ENCODE peak calls at places on chromosomes 16 and 17, in five cellular contexts. G is T-helper 2 cell; M is adrenal gland; O is GM12865; R is activated T-cell treated with anti-CD3 and anti-CD28 coated beads, Interleukin-2, amount 50 U/mL, for 72 hours. F is an unnamed sample.

GRCh38 chr16:80836846-80837245 is 32.4 kb upstream of the CDYL2 start:
- DNase-seq in R (no peak), O (no peak), M (no peak), G (no peak), F (no peak)

GRCh38 chr17:45092932-45093430 is 31.9 kb downstream of the NMT1 start:
- DNase-seq in M (peak; percentile 97), R (no peak), O (no peak), G (no peak), F (no peak)

GRCh38 chr16:15874745-15875314 is 13.6 kb downstream of the CEP20 start:
- DNase-seq in G (no peak), M (peak; percentile 86), R (no peak), O (peak; percentile 30), F (peak; percentile 24)

GRCh38 chr16:86692476-86692875 is 114.1 kb downstream of the FOXL1 start:
- DNase-seq in R (no peak), O (no peak), G (no peak), M (no peak), F (no peak)

GRCh38 chr16:9337262-9338032 is 246.0 kb downstream of the HAPSTR1 start:
- DNase-seq in G (no peak), R (no peak), M (no peak), O (no peak), F (no peak)

GRCh38 chr17:28325221-28325620 is 6.2 kb downstream of the TMEM97 start:
- DNase-seq in O (no peak), G (no peak), M (no peak), R (no peak), F (no peak)

GRCh38 chr17:2814499-2815341 is 18.5 kb downstream of the RAP1GAP2 start:
- DNase-seq in O (peak; percentile 92), M (no peak), R (peak; percentile 94), G (peak; percentile 98), F (peak; percentile 80)

GRCh38 chr16:26598061-26598460 is 468.7 kb upstream of the C16orf82 start:
- DNase-seq in G (peak; percentile 99), O (peak; percentile 3), M (no peak), R (peak; percentile 84), F (peak; percentile 6)

GRCh38 chr17:19322861-19323260 is 39.7 kb downstream of the B9D1 start:
- DNase-seq in G (no peak), R (no peak), O (no peak), M (no peak), F (no peak)

GRCh38 chr17:77245162-77245926 is 104.6 kb downstream of the SEC14L1 start:
- DNase-seq in G (peak; percentile 10), M (no peak), O (peak; percentile 87), R (peak; percentile 21), F (no peak)

GRCh38 chr17:34665150-34665802 is 85.9 kb downstream of the TMEM132E start:
- DNase-seq in O (peak; percentile 18), G (no peak), M (no peak), R (no peak), F (peak; percentile 94)

GRCh38 chr16:15764112-15764511 is 92.7 kb downstream of the MYH11 start:
- DNase-seq in G (no peak), R (no peak), M (no peak), O (no peak), F (no peak)

GRCh38 chr17:6823011-6823442 is 8.5 kb downstream of the TEKT1 start:
- DNase-seq in R (no peak), M (no peak), O (no peak), G (no peak), F (peak; percentile 13)

GRCh38 chr16:1107731-1108130 is 11.7 kb upstream of the C1QTNF8 start:
- DNase-seq in G (no peak), R (no peak), O (no peak), M (no peak), F (no peak)

GRCh38 chr17:7177954-7178477 is 1.2 kb downstream of the ASGR1 start:
- DNase-seq in O (no peak), G (no peak), R (no peak), M (no peak), F (peak; percentile 17)

GRCh38 chr17:39194089-39194984 is 3.1 kb downstream of the CACNB1 start:
- DNase-seq in R (no peak), G (no peak), M (peak; percentile 92), O (no peak), F (peak; percentile 62)

GRCh38 chr17:8144401-8145295 is 7.6 kb downstream of the PER1 start:
- DNase-seq in R (no peak), G (no peak), M (peak; percentile 57), O (no peak), F (no peak)

GRCh38 chr16:4687416-4687815 is 5.9 kb upstream of the NUDT16L1 start:
- DNase-seq in M (no peak), G (no peak), R (no peak), O (no peak), F (no peak)

GRCh38 chr16:11258553-11259287 is 2.7 kb upstream of the SOCS1 start:
- DNase-seq in M (peak; percentile 82), R (peak; percentile 43), G (peak; percentile 88), O (peak; percentile 88), F (no peak)